ENCODE peak calls at places on chromosomes 7 and 10, in seven cellular contexts. A is CD4-positive, alpha-beta memory T cell; H is ovary; T is mesothelial cell of epicardium; U is germinal center; J is AG04449; B is HT-29. C is an unnamed sample.

GRCh38 chr10:22612316-22612715 is 102.1 kb downstream of the PIP4K2A start:
- DNase-seq in B (no peak), A (peak), H (no peak), U (no peak), J (no peak), T (no peak), C (no peak)

GRCh38 chr7:152081088-152081487 is 55.6 kb downstream of the GALNT11 start:
- DNase-seq in U (no peak), A (no peak), J (no peak), T (no peak), H (no peak), B (peak), C (peak)

GRCh38 chr7:120337308-120337907 is 64.4 kb downstream of the KCND2 start:
- DNase-seq in A (no peak), J (no peak), B (peak), U (peak), H (no peak), T (no peak), C (no peak)

GRCh38 chr7:25384820-25385560 is 156.7 kb upstream of the NPVF start:
- DNase-seq in H (no peak), J (no peak), A (no peak), T (no peak), U (no peak), B (no peak), C (no peak)

GRCh38 chr7:142776206-142776844 is 5.6 kb downstream of the PRSS2 start:
- DNase-seq in J (no peak), B (no peak), A (no peak), T (no peak), H (no peak), U (no peak), C (no peak)

GRCh38 chr7:128395748-128396147 is 14.0 kb downstream of the IMPDH1 start:
- DNase-seq in B (no peak), H (no peak), A (no peak), T (no peak), U (no peak), J (no peak), C (no peak)

GRCh38 chr7:96740130-96740529 is 30.5 kb upstream of the SEM1 start:
- DNase-seq in B (no peak), T (no peak), A (no peak), H (no peak), U (no peak), J (no peak), C (no peak)

GRCh38 chr10:8398771-8399170 is 344.3 kb downstream of the GATA3 start:
- DNase-seq in U (no peak), J (no peak), H (no peak), B (no peak), A (no peak), T (no peak), C (no peak)

GRCh38 chr7:44587843-44588711 is 6.0 kb upstream of the TMED4 start:
- DNase-seq in B (peak), H (no peak), T (no peak), U (no peak), J (no peak), A (peak), C (peak)

GRCh38 chr10:67969875-67970274 is 85.4 kb downstream of the SIRT1 start:
- DNase-seq in J (no peak), H (no peak), B (no peak), U (no peak), T (no peak), A (no peak), C (no peak)

GRCh38 chr10:103550229-103550628 is 56.7 kb downstream of the NEURL1 start:
- DNase-seq in T (no peak), B (no peak), U (no peak), J (no peak), H (no peak), A (no peak), C (no peak)

GRCh38 chr10:11849272-11849671 is 26.1 kb downstream of the PROSER2 start:
- DNase-seq in U (no peak), B (no peak), A (no peak), J (no peak), T (no peak), H (no peak), C (no peak)

GRCh38 chr7:114793155-114793849 is 128.6 kb upstream of the MDFIC start:
- DNase-seq in A (no peak), J (no peak), U (no peak), T (no peak), H (no peak), B (no peak), C (no peak)

GRCh38 chr7:4399121-4399520 is 283.0 kb upstream of the FOXK1 start:
- DNase-seq in T (no peak), B (no peak), H (no peak), J (no peak), U (no peak), A (no peak), C (no peak)

GRCh38 chr7:116610210-116610609 is 61.8 kb upstream of the MET start:
- DNase-seq in A (no peak), U (no peak), B (no peak), J (no peak), T (no peak), H (no peak), C (no peak)

GRCh38 chr7:121515651-121516401 is 119.7 kb upstream of the FAM3C start:
- DNase-seq in H (no peak), U (no peak), A (no peak), B (no peak), T (no peak), J (no peak), C (no peak)

GRCh38 chr10:132448248-132448731 is 51.3 kb downstream of the PWWP2B start:
- DNase-seq in J (no peak), A (no peak), B (peak), H (peak), T (no peak), U (peak), C (peak)

GRCh38 chr10:29728541-29729049 is 93.8 kb upstream of the SVIL start:
- DNase-seq in T (no peak), J (no peak), H (no peak), U (no peak), A (no peak), B (no peak), C (no peak)

GRCh38 chr10:97687785-97688781 is 1.0 kb upstream of the AVPI1 start:
- DNase-seq in T (no peak), J (peak), A (no peak), U (no peak), B (peak), H (peak), C (no peak)

GRCh38 chr7:2586326-2587020 is 27.7 kb downstream of the IQCE start:
- DNase-seq in T (no peak), B (no peak), A (no peak), J (no peak), U (no peak), H (no peak), C (no peak)

GRCh38 chr7:46879783-46880182 is 702.1 kb downstream of the TNS3 start:
- DNase-seq in J (no peak), H (no peak), B (no peak), T (no peak), A (no peak), U (no peak), C (no peak)

GRCh38 chr7:124130-124949 is 68.0 kb upstream of the FAM20C start:
- DNase-seq in B (peak), U (no peak), T (no peak), H (no peak), J (no peak), A (no peak), C (no peak)

GRCh38 chr7:118153551-118154177 is 30.3 kb upstream of the LSM8 start:
- DNase-seq in H (no peak), B (peak), U (peak), A (peak), T (no peak), J (no peak), C (peak)

GRCh38 chr10:11610855-11611247 is 599 bp downstream of the USP6NL start:
- DNase-seq in A (peak), U (peak), H (peak), J (no peak), T (peak), B (peak), C (no peak)

GRCh38 chr7:128035712-128036111 is 4.5 kb upstream of the LRRC4 start:
- DNase-seq in J (no peak), B (peak), T (no peak), U (no peak), H (no peak), A (no peak), C (no peak)

GRCh38 chr10:12348870-12349627 is at the start of gene CAMK1D:
- DNase-seq in H (peak), U (peak), J (no peak), A (peak), T (peak), B (peak), C (peak)

GRCh38 chr10:37403776-37404175 is 278.4 kb downstream of the ANKRD30A start:
- DNase-seq in H (no peak), J (no peak), A (no peak), T (no peak), B (no peak), U (no peak), C (no peak)

GRCh38 chr7:111986601-111987000 is 219.6 kb downstream of the DOCK4 start:
- DNase-seq in B (no peak), A (no peak), H (no peak), T (no peak), U (no peak), J (no peak), C (no peak)